ENCODE peak calls at places on chromosome 12, in five cellular contexts. V is foreskin fibroblast, Q is RWPE2, U is GM20000, W is astrocyte of the spinal cord. D is an unnamed sample.

GRCh38 chr12:77438639-77439038 is 373.3 kb upstream of the E2F7 start:
- DNase-seq in V (no peak), Q (no peak), U (no peak), W (no peak), D (no peak)

GRCh38 chr12:40054554-40055226 is 51.2 kb downstream of the SLC2A13 start:
- DNase-seq in V (peak), Q (no peak), U (no peak), W (peak), D (peak)

GRCh38 chr12:52506858-52507715 is 13.1 kb downstream of the KRT5 start:
- DNase-seq in V (peak), Q (no peak), U (peak), W (peak), D (peak)

GRCh38 chr12:24020391-24021163 is 71.1 kb upstream of the SOX5 start:
- DNase-seq in V (no peak), Q (no peak), U (no peak), W (no peak), D (no peak)

GRCh38 chr12:58777815-58778214 is 142.5 kb downstream of the LRIG3 start:
- DNase-seq in V (no peak), Q (no peak), U (no peak), W (no peak), D (no peak)

GRCh38 chr12:105523164-105524057 is 192.9 kb downstream of the C12orf75 start:
- DNase-seq in V (peak), Q (no peak), U (no peak), W (peak), D (peak)

GRCh38 chr12:69886715-69887114 is 61.7 kb downstream of the MYRFL start:
- DNase-seq in V (no peak), Q (no peak), U (no peak), W (no peak), D (no peak)

GRCh38 chr12:94725375-94726168 is 75.2 kb upstream of the TMCC3 start:
- DNase-seq in V (peak), Q (no peak), U (no peak), W (peak), D (peak)

GRCh38 chr12:50924439-50925341 is 27.7 kb upstream of the HIGD1C start:
- DNase-seq in V (peak), Q (no peak), U (peak), W (peak), D (peak)